ENCODE peak calls at places on chromosomes 1 and 21, in four cellular contexts. B is A549, A is K562, X is HepG2. U is an unnamed sample.

GRCh38 chr1:39098569-39099250 is 72.6 kb downstream of the NDUFS5 start:
- DNase-seq in B (peak), A (peak), X (peak), U (no peak)

GRCh38 chr21:33541105-33541711 is 709 bp downstream of the GART start:
- DNase-seq in X (peak), B (no peak), A (no peak), U (peak)

GRCh38 chr1:155051777-155052398 is 772 bp downstream of the ADAM15 start:
- DNase-seq in B (peak), X (no peak), A (no peak), U (no peak)

GRCh38 chr1:175268720-175269119 is 76.1 kb upstream of the KIAA0040 start:
- DNase-seq in A (no peak), B (no peak), X (no peak), U (no peak)

GRCh38 chr1:185670187-185670627 is 64.0 kb upstream of the HMCN1 start:
- DNase-seq in A (no peak), B (no peak), X (no peak), U (no peak)

GRCh38 chr1:198678901-198679329 is 40.1 kb downstream of the PTPRC start:
- DNase-seq in A (no peak), B (no peak), X (no peak), U (no peak)

GRCh38 chr1:219090618-219091017 is 83.1 kb upstream of the LYPLAL1 start:
- DNase-seq in X (no peak), B (no peak), A (no peak), U (no peak)

GRCh38 chr1:206582537-206583460 is 29.5 kb downstream of the EIF2D start:
- DNase-seq in X (no peak), B (no peak), A (no peak), U (no peak)

GRCh38 chr21:26966978-26967913 is at the start of gene ADAMTS5:
- DNase-seq in A (no peak), X (no peak), B (no peak), U (no peak)

GRCh38 chr1:236398538-236398937 is 4.5 kb downstream of the EDARADD start:
- DNase-seq in B (no peak), X (no peak), A (no peak), U (no peak)

GRCh38 chr1:111738436-111739221 is 566 bp downstream of the INKA2 start:
- DNase-seq in B (peak), X (peak), A (peak), U (no peak)

GRCh38 chr1:203663820-203664219 is 37.2 kb downstream of the ATP2B4 start:
- DNase-seq in B (no peak), A (no peak), X (no peak), U (no peak)

GRCh38 chr1:226870323-226871046 is at the start of gene PSEN2:
- DNase-seq in A (peak), B (peak), X (peak), U (no peak)

GRCh38 chr21:34004013-34004938 is 69.1 kb upstream of the MRPS6 start:
- DNase-seq in B (no peak), A (no peak), X (no peak), U (no peak)

GRCh38 chr21:28099296-28099695 is 893.4 kb downstream of the LTN1 start:
- DNase-seq in A (no peak), B (no peak), X (no peak), U (no peak)

GRCh38 chr1:97379387-97380075 is 541.3 kb downstream of the DPYD start:
- DNase-seq in X (no peak), A (no peak), B (no peak), U (no peak)

GRCh38 chr1:12482999-12483398 is 135.0 kb downstream of the DHRS3 start:
- DNase-seq in A (no peak), B (no peak), X (no peak), U (no peak)

GRCh38 chr1:168088511-168089325 is 48.0 kb downstream of the GPR161 start:
- DNase-seq in B (no peak), A (no peak), X (no peak), U (no peak)

GRCh38 chr1:207412845-207413244 is 41.3 kb upstream of the CR2 start:
- DNase-seq in A (no peak), X (no peak), B (no peak), U (no peak)

GRCh38 chr1:115215703-115216521 is 122.1 kb downstream of the NGF start:
- DNase-seq in A (no peak), B (no peak), X (no peak), U (no peak)

GRCh38 chr1:78145105-78145580 is 99.4 kb downstream of the GIPC2 start:
- DNase-seq in A (peak), B (peak), X (peak), U (no peak)

GRCh38 chr1:243459059-243459458 is 203.2 kb downstream of the SDCCAG8 start:
- DNase-seq in A (no peak), X (no peak), B (no peak), U (no peak)

GRCh38 chr1:93081716-93082115 is 2.6 kb downstream of the MTF2 start:
- DNase-seq in A (no peak), B (no peak), X (no peak), U (no peak)

GRCh38 chr1:21913258-21913657 is 23.9 kb downstream of the HSPG2 start:
- DNase-seq in X (no peak), A (no peak), B (no peak), U (no peak)

GRCh38 chr1:21397813-21398188 is 42.1 kb upstream of the NBPF3 start:
- DNase-seq in X (no peak), B (no peak), A (peak), U (no peak)

GRCh38 chr1:45490121-45490622 is 791 bp downstream of the TESK2 start:
- DNase-seq in A (no peak), B (no peak), X (no peak), U (no peak)

GRCh38 chr1:32874860-32875793 is 4.4 kb upstream of the FNDC5 start:
- DNase-seq in B (no peak), A (no peak), X (no peak), U (no peak)

GRCh38 chr1:94247146-94248094 is 10.0 kb upstream of the ARHGAP29 start:
- DNase-seq in A (peak), X (peak), B (peak), U (no peak)

GRCh38 chr1:1087351-1088035 is 13.4 kb upstream of the RNF223 start:
- DNase-seq in B (no peak), A (no peak), X (no peak), U (no peak)

GRCh38 chr1:114458208-114458777 is 52.7 kb downstream of the TRIM33 start:
- DNase-seq in B (no peak), X (peak), A (no peak), U (no peak)

GRCh38 chr1:27116697-27117096 is 38.2 kb downstream of the SLC9A1 start:
- DNase-seq in A (no peak), X (no peak), B (no peak), U (no peak)

GRCh38 chr21:34640858-34641257 is 25.9 kb upstream of the RCAN1 start:
- DNase-seq in X (no peak), B (no peak), A (no peak), U (no peak)

GRCh38 chr21:33035147-33035546 is 9.4 kb downstream of the OLIG2 start:
- DNase-seq in B (no peak), X (no peak), A (no peak), U (no peak)

DNA sequence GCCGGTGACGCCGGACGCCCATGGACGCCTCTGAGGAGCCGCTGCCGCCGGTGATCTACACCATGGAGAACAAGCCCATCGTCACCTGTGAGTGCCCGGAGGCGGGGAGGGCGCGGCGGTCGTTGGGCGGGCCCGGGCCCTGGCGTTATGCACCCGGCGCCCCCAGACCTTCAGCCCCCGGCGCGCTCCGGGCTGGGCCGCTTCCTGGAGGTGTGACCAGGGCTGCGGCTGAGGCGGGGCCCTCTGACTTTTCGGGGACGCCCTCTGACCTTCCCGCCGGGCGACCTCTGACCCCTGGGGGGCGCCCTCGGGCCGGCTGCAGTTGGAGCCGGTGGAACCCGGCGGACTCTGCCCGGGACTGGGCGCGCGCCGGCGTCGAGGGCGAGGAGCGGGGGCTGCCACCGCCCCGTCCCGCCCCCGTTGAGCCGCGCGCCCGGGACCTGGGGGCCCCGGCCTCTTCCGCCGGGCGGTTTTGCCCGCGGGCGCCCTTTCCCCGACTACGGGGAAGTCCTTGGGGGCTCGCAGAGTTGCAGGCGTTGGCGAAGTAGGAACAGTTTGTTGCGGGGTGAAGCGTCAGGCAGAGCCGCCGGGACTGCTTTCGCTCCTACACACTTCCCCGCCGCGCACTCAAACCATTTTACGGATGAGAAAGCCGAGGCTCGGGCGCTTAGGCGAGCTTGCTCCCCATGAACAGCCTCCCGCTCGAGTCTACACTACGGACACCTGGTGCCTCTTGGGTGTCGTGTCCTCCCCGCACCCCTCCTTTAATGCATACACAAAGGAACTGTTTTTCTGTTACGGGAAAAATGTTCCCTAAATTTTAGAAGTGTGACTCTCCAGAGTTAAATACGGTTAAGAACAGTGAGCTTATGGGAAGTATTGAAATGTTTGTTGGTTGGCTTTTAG is 618 bp downstream of the TRAPPC10 start:
- DNase-seq in X (peak), A (peak), B (peak), U (peak)
- TF ChIP-seq JUNB in X (no peak), A (no peak), B (no peak), U (no peak)

DNA sequence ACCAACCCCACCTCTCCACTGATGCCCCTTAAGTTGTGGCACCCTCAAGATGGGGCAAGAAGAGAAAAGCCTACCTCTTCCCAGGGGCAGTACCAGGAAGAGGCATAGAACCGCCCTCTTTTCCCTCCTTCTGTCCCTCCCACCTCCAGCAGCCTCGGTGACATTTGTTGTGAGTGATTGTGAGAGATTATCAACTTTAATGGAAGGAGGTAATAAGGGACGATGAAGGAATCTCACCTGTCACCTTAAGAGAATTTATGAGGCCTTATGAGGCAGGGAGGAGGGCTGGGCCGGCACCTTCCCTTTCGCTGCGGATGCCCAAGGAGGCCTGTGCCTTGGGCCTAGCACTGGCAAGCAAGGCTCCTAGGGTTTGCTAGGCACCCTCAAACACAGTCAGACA is 1.4 kb upstream of the ADGRB2 start:
- DNase-seq in A (no peak), B (no peak), X (no peak), U (no peak)
- TF ChIP-seq CHD4 in A (no peak), B (no peak), X (no peak), U (no peak)

DNA sequence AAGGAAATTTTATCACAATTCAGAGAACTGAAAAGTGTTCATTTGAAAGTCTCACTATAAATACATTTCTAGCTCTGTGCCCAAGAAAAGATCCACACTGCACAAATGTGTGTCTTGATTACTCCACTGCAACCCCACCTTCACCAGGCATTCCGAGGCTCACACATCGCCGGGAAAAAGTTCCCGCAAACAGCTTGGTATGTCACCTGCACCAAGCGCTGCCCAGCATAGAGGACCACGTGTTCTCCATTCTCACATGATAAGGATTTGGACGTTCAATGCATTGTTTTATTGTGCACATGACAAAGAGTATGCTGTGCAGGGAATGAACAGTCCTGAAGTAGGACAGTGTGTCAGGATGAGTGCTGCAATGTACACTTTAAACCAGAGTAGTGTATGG is 70.1 kb downstream of the ERG start:
- DNase-seq in X (no peak), B (no peak), A (no peak), U (no peak)
- H3K4me2 ChIP-seq in X (no peak), B (no peak), A (no peak), U (no peak)

GRCh38 chr1:170711682-170712081 is 47.8 kb downstream of the PRRX1 start:
- DNase-seq in X (no peak), B (no peak), A (no peak), U (no peak)

GRCh38 chr1:170704256-170704655 is 40.3 kb downstream of the PRRX1 start:
- DNase-seq in B (no peak), A (no peak), X (no peak), U (no peak)

GRCh38 chr1:170707116-170707515 is 43.2 kb downstream of the PRRX1 start:
- DNase-seq in A (no peak), B (no peak), X (no peak), U (no peak)

GRCh38 chr1:170705981-170706380 is 42.0 kb downstream of the PRRX1 start:
- DNase-seq in A (no peak), X (no peak), B (no peak), U (no peak)

DNA sequence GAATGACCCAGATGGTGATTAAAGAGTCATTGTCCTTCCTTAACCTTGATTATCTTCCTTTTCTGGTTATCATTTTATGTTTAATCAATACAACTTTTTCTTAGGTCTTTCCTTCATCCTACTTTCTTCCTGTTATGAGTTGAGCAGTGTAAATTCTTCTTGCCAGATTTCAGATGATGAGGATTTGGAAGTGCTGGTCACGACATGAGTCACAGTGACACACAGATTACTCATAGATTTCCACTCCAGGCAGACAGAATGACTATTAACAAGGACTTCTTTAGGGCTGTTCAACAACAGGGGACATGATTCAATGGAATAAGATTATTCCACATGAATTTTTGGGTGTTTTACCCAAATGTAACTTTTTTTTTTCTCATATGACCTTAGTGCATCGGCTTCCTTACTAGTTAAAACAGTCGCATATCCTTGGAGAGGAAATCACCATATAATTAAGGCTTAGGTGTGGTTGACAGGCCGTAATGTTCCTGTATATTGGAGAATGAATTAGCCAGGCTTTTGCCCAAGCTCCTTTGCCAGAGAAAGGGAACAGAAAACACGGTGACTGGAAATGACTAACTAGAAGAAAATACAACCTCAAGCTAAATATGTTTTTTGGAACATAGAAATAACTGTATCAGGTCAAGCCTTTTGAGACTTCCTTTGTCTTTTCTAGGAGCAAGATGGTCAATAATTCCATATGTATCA is 44.2 kb downstream of the PRRX1 start:
- DNase-seq in A (no peak), X (peak), B (peak), U (no peak)
- TF ChIP-seq JUNB in A (no peak), X (no peak), B (peak), U (no peak)

GRCh38 chr1:69743146-69743545 is 175.4 kb downstream of the LRRC7 start:
- DNase-seq in B (no peak), X (no peak), A (no peak), U (no peak)

GRCh38 chr1:69738458-69738857 is 170.7 kb downstream of the LRRC7 start:
- DNase-seq in A (no peak), X (no peak), B (no peak), U (no peak)

GRCh38 chr1:69739181-69739580 is 171.5 kb downstream of the LRRC7 start:
- DNase-seq in X (no peak), B (no peak), A (no peak), U (no peak)

GRCh38 chr1:69737527-69738176 is 169.9 kb downstream of the LRRC7 start:
- DNase-seq in A (peak), B (peak), X (peak), U (peak)
- TF ChIP-seq CHD4 in A (no peak), B (no peak), X (no peak), U (no peak)

GRCh38 chr1:187909382-187909781 is 1080.6 kb downstream of the PLA2G4A start:
- DNase-seq in B (no peak), X (no peak), A (no peak), U (no peak)
- H3K4me2 ChIP-seq in B (no peak), X (no peak), A (no peak), U (no peak)

DNA sequence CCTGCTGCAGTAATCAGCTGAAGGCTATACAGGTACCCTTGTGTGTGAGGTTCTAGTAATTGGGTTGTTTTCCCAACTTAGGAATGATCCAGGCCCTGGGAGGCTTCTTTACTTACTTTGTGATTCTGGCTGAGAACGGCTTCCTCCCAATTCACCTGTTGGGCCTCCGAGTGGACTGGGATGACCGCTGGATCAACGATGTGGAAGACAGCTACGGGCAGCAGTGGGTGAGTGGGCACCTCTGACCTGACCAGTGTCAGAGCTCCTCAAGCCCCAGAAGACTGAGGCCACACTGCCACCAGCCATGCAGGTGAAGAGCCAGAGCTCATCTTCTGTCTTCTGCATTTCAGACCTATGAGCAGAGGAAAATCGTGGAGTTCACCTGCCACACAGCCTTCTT is 27.7 kb downstream of the ATP1A1 start:
- DNase-seq in A (no peak), X (no peak), B (no peak), U (no peak)
- TF ChIP-seq JUNB in A (no peak), X (no peak), B (no peak), U (no peak)

GRCh38 chr1:224563666-224564065 is 52.5 kb upstream of the CNIH3 start:
- DNase-seq in X (no peak), A (no peak), B (no peak), U (no peak)
- TF ChIP-seq CHD4 in X (no peak), A (no peak), B (no peak), U (no peak)